ENCODE peak calls at places on chromosomes 2 and 18, in eight cellular contexts. X, V, H, J, Y, U, I and P are unnamed samples.

GRCh38 chr18:10771053-10771709 is 245.4 kb downstream of the NAPG start:
- DNase-seq in X (no peak), V (no peak), H (no peak), J (no peak), Y (no peak), U (no peak), I (no peak), P (no peak)

GRCh38 chr2:143564419-143564818 is 435.2 kb downstream of the ARHGAP15 start:
- DNase-seq in X (no peak), V (no peak), H (no peak), J (no peak), Y (no peak), U (no peak), I (no peak), P (no peak)

GRCh38 chr2:105104208-105104731 is 66.4 kb downstream of the MRPS9 start:
- DNase-seq in X (no peak), V (no peak), H (no peak), J (no peak), Y (no peak), U (no peak), I (no peak), P (no peak)

GRCh38 chr2:172693037-172693436 is 42.6 kb upstream of the RAPGEF4 start:
- DNase-seq in X (no peak), V (peak; percentile 41), H (peak; percentile 89), J (peak; percentile 74), Y (no peak), U (peak; percentile 83), I (no peak), P (no peak)

GRCh38 chr2:18272148-18272494 is 288.3 kb downstream of the RDH14 start:
- DNase-seq in X (no peak), V (no peak), H (no peak), J (no peak), Y (no peak), U (no peak), I (no peak), P (no peak)

GRCh38 chr2:21972580-21972979 is 848.8 kb downstream of the TDRD15 start:
- DNase-seq in X (no peak), V (no peak), H (no peak), J (no peak), Y (no peak), U (no peak), I (no peak), P (no peak)

GRCh38 chr2:76212305-76212985 is 501.7 kb upstream of the GCFC2 start:
- DNase-seq in X (no peak), V (no peak), H (no peak), J (no peak), Y (no peak), U (no peak), I (no peak), P (no peak)

GRCh38 chr2:120893874-120894584 is 158.4 kb downstream of the GLI2 start:
- DNase-seq in X (no peak), V (no peak), H (no peak), J (no peak), Y (no peak), U (no peak), I (peak; percentile 63), P (no peak)

GRCh38 chr2:74766780-74767179 is 67.1 kb upstream of the HK2 start:
- DNase-seq in X (no peak), V (no peak), H (no peak), J (no peak), Y (no peak), U (no peak), I (no peak), P (no peak)

GRCh38 chr18:11908182-11909080 is at the start of gene MPPE1:
- DNase-seq in X (peak; percentile 72), V (peak; percentile 91), H (peak; percentile 81), J (peak; percentile 93), Y (peak; percentile 91), U (peak; percentile 93), I (peak; percentile 82), P (peak; percentile 89)